ENCODE peak calls at places on chromosomes 7 and 10, in four cellular contexts. Q is psoas muscle, M is ovary, N is spleen. K is an unnamed sample. For H3K36me3, the result is how much of the 10 kb centered on the place peaks cover.

GRCh38 chr10:132134541-132135397 is 52.0 kb upstream of the DPYSL4 start:
- DNase-seq in N (peak), M (peak), Q (no peak), K (no peak)

GRCh38 chr10:5540886-5541285 is 16.1 kb downstream of the CALML3 start:
- DNase-seq in M (no peak), N (peak), Q (no peak), K (peak)

GRCh38 chr7:55533050-55533728 is 39.1 kb downstream of the VOPP1 start:
- DNase-seq in Q (no peak), N (peak), M (no peak), K (no peak)

GRCh38 chr7:66075590-66076458 is at the start of gene ASL:
- DNase-seq in N (peak), Q (peak), M (peak), K (peak)

GRCh38 chr7:116984917-116985316 is 31.6 kb downstream of the ST7 start:
- DNase-seq in Q (no peak), M (no peak), N (no peak), K (no peak)

GRCh38 chr7:129713544-129713943 is 102.0 kb downstream of the NRF1 start:
- DNase-seq in Q (no peak), N (no peak), M (no peak), K (no peak)

GRCh38 chr7:157693521-157694388 is 357.0 kb downstream of the DNAJB6 start:
- DNase-seq in M (no peak), Q (no peak), N (peak), K (peak)

GRCh38 chr10:87635498-87636312 is 24.0 kb upstream of the PAPSS2 start:
- DNase-seq in Q (no peak), N (no peak), M (no peak), K (peak)

GRCh38 chr7:67636363-67637355 is 640.0 kb downstream of the TYW1 start:
- DNase-seq in Q (no peak), N (no peak), M (no peak), K (no peak)

GRCh38 chr7:7181519-7182155 is 707 bp upstream of the C1GALT1 start:
- DNase-seq in M (peak), Q (peak), N (peak), K (peak)

GRCh38 chr7:16708496-16708895 is 45.1 kb upstream of the TSPAN13 start:
- DNase-seq in N (no peak), M (no peak), Q (no peak), K (no peak)

GRCh38 chr10:122307669-122308486 is 36.8 kb downstream of the BTBD16 start:
- DNase-seq in N (no peak), M (peak), Q (peak), K (no peak)

GRCh38 chr10:5960070-5960972 is 17.0 kb downstream of the IL15RA start:
- DNase-seq in M (no peak), Q (no peak), N (no peak), K (no peak)

GRCh38 chr10:133318494-133319127 is 9.9 kb downstream of the ZNF511 start:
- DNase-seq in M (peak), Q (peak), N (peak), K (peak)

GRCh38 chr10:62270020-62270419 is 1.4 kb upstream of the RTKN2 start:
- DNase-seq in Q (no peak), N (no peak), M (no peak), K (no peak)

GRCh38 chr10:75469018-75469616 is 37.7 kb downstream of the LRMDA start:
- DNase-seq in M (peak), N (no peak), Q (peak), K (no peak)

GRCh38 chr7:132318338-132319318 is 257.6 kb downstream of the PLXNA4 start:
- DNase-seq in M (peak), N (peak), Q (peak), K (peak)
- H3K4me3 ChIP-seq in M (no peak), N (no peak), Q (no peak), K (no peak)

GRCh38 chr10:27413387-27413786 is 90.7 kb upstream of the RAB18 start:
- DNase-seq in Q (no peak), N (no peak), M (no peak), K (no peak)

GRCh38 chr10:27413831-27414348 is 90.2 kb upstream of the RAB18 start:
- DNase-seq in Q (no peak), M (no peak), N (no peak), K (no peak)

GRCh38 chr10:27407271-27407670 is 96.8 kb upstream of the RAB18 start:
- DNase-seq in Q (no peak), N (no peak), M (no peak), K (no peak)

DNA sequence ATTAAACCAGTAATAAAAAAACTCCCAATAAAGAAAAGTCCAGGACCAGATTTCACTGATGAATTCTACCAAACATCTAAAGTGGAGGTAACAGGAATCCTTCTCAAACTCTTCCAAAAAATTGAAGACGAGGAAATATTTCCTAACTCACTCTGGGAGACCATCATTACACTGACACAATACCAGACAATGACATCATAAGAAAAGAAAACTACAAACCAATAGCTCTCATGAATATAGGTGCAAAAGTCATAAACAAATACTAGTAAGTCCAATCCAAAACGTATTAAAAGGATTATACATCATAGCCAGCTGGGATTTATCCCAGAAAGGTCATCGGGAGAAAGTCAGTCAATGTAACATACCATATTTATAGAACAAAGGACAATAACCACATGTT is 94.0 kb upstream of the RAB18 start:
- DNase-seq in N (no peak), Q (no peak), M (no peak), K (no peak)
- H3K36me3 ChIP-seq in N (under half), Q (under half), M (under half), K (under half)

GRCh38 chr7:50656141-50656895 is 91.1 kb upstream of the DDC start:
- DNase-seq in M (no peak), Q (peak), N (no peak), K (no peak)

GRCh38 chr7:50658696-50659095 is 93.5 kb upstream of the DDC start:
- DNase-seq in N (no peak), Q (peak), M (no peak), K (no peak)

GRCh38 chr7:50657912-50658311 is 92.7 kb upstream of the DDC start:
- DNase-seq in N (no peak), Q (no peak), M (no peak), K (no peak)

GRCh38 chr7:50655490-50655889 is 90.3 kb upstream of the DDC start:
- DNase-seq in Q (no peak), M (no peak), N (no peak), K (no peak)

GRCh38 chr7:50657341-50657873 is 92.2 kb upstream of the DDC start:
- DNase-seq in M (peak), Q (peak), N (no peak), K (peak)
- H3K4me3 ChIP-seq in M (no peak), Q (no peak), N (no peak), K (no peak)

DNA sequence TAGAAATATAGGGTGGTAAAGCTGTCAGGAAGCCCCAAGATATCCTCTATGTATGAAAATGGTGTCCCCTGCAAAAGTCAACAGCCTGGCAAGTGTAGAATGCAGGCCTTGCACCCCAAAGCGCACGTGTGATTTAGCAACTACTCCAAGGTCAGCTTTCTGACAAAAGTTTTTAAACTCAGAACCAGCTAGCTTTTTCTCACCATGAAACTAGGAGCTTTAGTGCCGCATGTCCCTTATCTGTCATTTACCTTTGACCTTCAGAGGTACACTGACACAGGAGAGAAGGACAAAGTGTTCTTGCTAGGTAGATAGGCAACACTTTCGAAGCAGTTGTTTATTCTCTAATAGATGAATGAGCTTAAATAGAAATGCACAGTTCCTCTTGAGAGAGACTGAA is 70.9 kb downstream of the RBM33 start:
- DNase-seq in N (no peak), M (no peak), Q (no peak), K (no peak)
- H3K36me3 ChIP-seq in N (under half), M (under half), Q (under half), K (under half)

K was measured in Peyer's patch.